ENCODE peak calls at places on chromosome 12, in eight cellular contexts. E is choroid plexus epithelial cell, I is HepG2, U is neuronal stem cell, D is iPS DF 6.9, M is A549, X is coronary artery, F is psoas muscle. A is an unnamed sample.

GRCh38 chr12:45615268-45615667 is 114.2 kb upstream of the ARID2 start:
- DNase-seq in I (no peak), X (no peak), D (no peak), F (no peak), U (no peak), E (peak), M (peak), A (peak)

GRCh38 chr12:13197526-13198141 is 1.1 kb downstream of the EMP1 start:
- DNase-seq in X (no peak), D (no peak), M (no peak), E (no peak), I (no peak), F (peak), U (no peak), A (peak)

GRCh38 chr12:55687746-55688145 is 20.0 kb downstream of the ITGA7 start:
- DNase-seq in F (no peak), D (no peak), E (no peak), U (no peak), I (no peak), X (no peak), M (no peak), A (no peak)

GRCh38 chr12:76848132-76848531 is 30.7 kb downstream of the CSRP2 start:
- DNase-seq in M (no peak), X (no peak), U (no peak), D (no peak), E (no peak), F (no peak), I (no peak), A (no peak)

GRCh38 chr12:78002878-78003277 is 172.2 kb downstream of the NAV3 start:
- DNase-seq in I (no peak), M (peak), X (no peak), D (no peak), F (no peak), U (no peak), E (peak), A (no peak)

GRCh38 chr12:76586764-76587395 is 27.3 kb upstream of the OSBPL8 start:
- DNase-seq in X (no peak), I (peak), M (peak), E (peak), U (peak), D (no peak), F (no peak), A (peak)

GRCh38 chr12:96360550-96360949 is 39.7 kb downstream of the CDK17 start:
- DNase-seq in X (no peak), E (no peak), M (no peak), U (no peak), F (no peak), D (no peak), I (no peak), A (no peak)

GRCh38 chr12:99009654-99010296 is 364.7 kb downstream of the APAF1 start:
- DNase-seq in E (no peak), D (no peak), U (no peak), M (no peak), I (no peak), F (no peak), X (no peak), A (no peak)

GRCh38 chr12:7376196-7376595 is 67.8 kb downstream of the CD163L1 start:
- DNase-seq in X (no peak), E (peak), I (no peak), D (no peak), F (no peak), M (no peak), U (no peak), A (peak)

GRCh38 chr12:51222461-51222860 is 4.6 kb upstream of the POU6F1 start:
- DNase-seq in E (no peak), I (no peak), D (no peak), X (no peak), F (no peak), M (peak), U (no peak), A (peak)

GRCh38 chr12:105846331-105846730 is 292.4 kb downstream of the NUAK1 start:
- DNase-seq in U (no peak), M (no peak), X (no peak), F (no peak), I (no peak), D (no peak), E (no peak), A (no peak)

GRCh38 chr12:72271401-72271740 is 799 bp upstream of the TRHDE start:
- DNase-seq in D (no peak), U (peak), E (peak), X (no peak), F (no peak), I (no peak), M (no peak), A (peak)

GRCh38 chr12:122310636-122311035 is 44.3 kb upstream of the VPS33A start:
- DNase-seq in E (no peak), F (no peak), X (no peak), U (no peak), M (no peak), D (no peak), I (no peak), A (no peak)

GRCh38 chr12:130236421-130236820 is 74.2 kb downstream of the FZD10 start:
- DNase-seq in U (no peak), F (no peak), E (no peak), X (no peak), I (no peak), D (no peak), M (no peak), A (no peak)

GRCh38 chr12:121765573-121765972 is 27.9 kb downstream of the RHOF start:
- DNase-seq in E (peak), F (no peak), X (peak), M (no peak), U (no peak), I (no peak), D (no peak), A (peak)

GRCh38 chr12:52132754-52133161 is 53.3 kb downstream of the SMIM41 start:
- DNase-seq in I (no peak), U (no peak), D (no peak), M (no peak), F (no peak), X (no peak), E (no peak), A (peak)

GRCh38 chr12:82650627-82651337 is 35.9 kb upstream of the TMTC2 start:
- DNase-seq in E (peak), D (no peak), X (no peak), I (peak), M (peak), U (no peak), F (no peak), A (peak)

GRCh38 chr12:57905812-57906475 is 35.4 kb upstream of the ATP23 start:
- DNase-seq in D (no peak), X (no peak), E (no peak), F (no peak), U (no peak), M (no peak), I (no peak), A (no peak)

GRCh38 chr12:70853326-70853725 is 67.2 kb downstream of the PTPRR start:
- DNase-seq in U (no peak), F (no peak), M (no peak), X (no peak), I (peak), E (peak), D (no peak), A (peak)

GRCh38 chr12:50635356-50635755 is 128.5 kb upstream of the ATF1 start:
- DNase-seq in I (no peak), U (no peak), E (peak), M (no peak), X (no peak), D (no peak), F (no peak), A (no peak)

DNA sequence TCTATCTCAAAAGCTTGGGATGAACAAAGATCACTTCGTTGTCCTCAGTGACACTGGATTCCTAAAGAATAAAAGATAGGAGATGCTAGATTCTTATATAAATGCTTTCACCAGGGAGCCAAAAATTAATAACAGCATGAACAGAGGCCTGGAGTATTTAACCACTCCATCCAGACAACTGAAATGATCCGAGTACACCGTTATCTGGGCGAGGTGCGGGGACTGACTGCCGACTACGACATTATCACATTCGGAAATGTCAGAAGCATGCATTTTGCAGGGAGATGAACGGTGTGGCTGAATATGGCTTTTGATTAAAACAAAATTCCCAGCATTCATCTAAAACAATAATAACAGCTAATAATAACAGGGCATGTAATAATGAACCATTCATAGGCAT is 56.6 kb downstream of the TRPV4 start:
- DNase-seq in F (no peak), X (no peak), U (no peak), I (no peak), D (no peak), E (no peak), M (no peak), A (no peak)
- H3K4me3 ChIP-seq in F (no peak), X (no peak), U (no peak), I (no peak), D (no peak), E (no peak), M (no peak), A (no peak)

GRCh38 chr12:3083949-3084348 is 6.8 kb downstream of the TSPAN9 start:
- DNase-seq in F (no peak), M (no peak), E (peak), I (no peak), D (no peak), X (no peak), U (no peak), A (no peak)
- H3K4me3 ChIP-seq in F (no peak), M (no peak), E (no peak), I (no peak), D (no peak), X (no peak), U (no peak), A (no peak)

GRCh38 chr12:47714823-47715386 is 9.1 kb upstream of the RPAP3 start:
- DNase-seq in E (no peak), D (no peak), I (no peak), U (no peak), M (no peak), X (no peak), F (no peak), A (no peak)

GRCh38 chr12:47717046-47717442 is 8.2 kb downstream of the ENDOU start:
- DNase-seq in M (no peak), D (no peak), E (no peak), U (no peak), F (no peak), X (no peak), I (no peak), A (no peak)

GRCh38 chr12:47717443-47718193 is 7.7 kb downstream of the ENDOU start:
- DNase-seq in D (peak), E (peak), I (peak), F (peak), U (peak), X (peak), M (peak), A (peak)

GRCh38 chr12:47715393-47715876 is 9.6 kb upstream of the RPAP3 start:
- DNase-seq in F (peak), I (peak), X (peak), M (peak), D (peak), E (peak), U (peak), A (peak)

GRCh38 chr12:47715877-47716548 is 9.3 kb downstream of the ENDOU start:
- DNase-seq in F (peak), U (no peak), E (no peak), D (no peak), M (no peak), I (no peak), X (peak), A (no peak)
- H3K4me3 ChIP-seq in F (no peak), U (no peak), E (no peak), D (no peak), M (no peak), I (no peak), X (peak), A (no peak)

DNA sequence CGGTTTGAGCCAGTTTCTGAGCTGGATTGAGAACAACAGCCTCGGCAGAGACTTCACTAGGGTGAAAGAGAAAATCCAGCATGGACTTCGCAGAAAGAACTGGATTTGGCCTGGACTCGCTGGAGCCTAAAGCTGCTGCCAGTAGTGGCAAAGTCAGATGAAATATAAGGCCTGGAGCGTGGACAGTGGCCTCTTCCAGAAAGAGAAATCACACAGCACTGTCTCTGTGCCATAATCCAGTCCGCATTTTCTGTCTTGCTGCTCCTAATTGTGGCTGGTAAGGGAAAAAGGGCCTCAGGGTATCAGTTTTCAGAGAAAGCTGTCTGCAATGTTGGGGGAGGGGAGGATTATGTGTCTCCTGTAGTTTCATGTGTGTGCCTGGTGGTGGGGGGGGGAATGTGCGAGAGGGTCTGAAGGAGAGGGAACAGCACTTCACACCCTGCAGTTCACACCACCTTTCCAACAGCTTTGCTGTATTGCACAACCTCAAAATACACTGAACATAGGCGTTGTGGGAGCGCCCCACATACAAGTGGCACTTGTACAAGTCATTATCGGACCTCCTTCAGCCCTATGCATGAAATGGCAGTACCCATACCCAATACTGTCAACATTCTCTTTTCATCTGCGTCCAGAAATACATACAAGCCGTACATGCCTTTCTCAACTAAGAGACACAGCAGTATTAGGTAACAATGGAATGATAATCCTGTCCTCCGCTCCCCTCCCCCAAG is 107.6 kb upstream of the ATF7IP start:
- DNase-seq in I (peak), U (peak), E (peak), X (peak), M (peak), D (peak), F (peak), A (peak)
- H3K4me3 ChIP-seq in I (peak), U (no peak), E (no peak), X (peak), M (no peak), D (no peak), F (peak), A (no peak)